ENCODE peak calls at places on chromosomes 2 and 18, in ten cellular contexts. N is left cardiac atrium; X is cardiac septum; G is DMS79 treated with DMSO at 0.1 percent for 48 hours; W is stimulated activated CD8-positive, alpha-beta memory T cell treated with anti-CD3 and anti-CD28 coated beads, Interleukin-7, amount 100 ng/mL, for 1 hour; D is choroid plexus epithelial cell; A is fibroblast of villous mesenchyme; O is CD4-positive, alpha-beta T cell; V is stimulated activated naive CD4-positive, alpha-beta T cell; L is PC-9. T is an unnamed sample.

GRCh38 chr18:33277431-33277830 is 163.1 kb downstream of the CCDC178 start:
- DNase-seq in A (no peak), G (no peak), D (no peak), L (no peak), V (no peak), X (no peak), O (no peak), W (no peak), N (no peak), T (no peak)

GRCh38 chr2:173079968-173080860 is 4.6 kb downstream of the MAP3K20 start:
- DNase-seq in V (no peak), A (peak), O (no peak), X (no peak), W (no peak), N (no peak), D (peak), G (peak), L (peak), T (no peak)

GRCh38 chr18:58054041-58054733 is 10.2 kb downstream of the NEDD4L start:
- DNase-seq in G (no peak), O (no peak), X (no peak), W (no peak), V (no peak), L (peak), N (no peak), A (peak), D (peak), T (no peak)

GRCh38 chr2:54206596-54206995 is 49.4 kb downstream of the TSPYL6 start:
- DNase-seq in X (no peak), O (no peak), W (no peak), A (peak), L (no peak), V (peak), N (no peak), D (peak), G (no peak), T (no peak)

GRCh38 chr2:217799553-217800432 is 203.0 kb downstream of the TNS1 start:
- DNase-seq in W (no peak), N (no peak), L (no peak), G (no peak), O (no peak), X (no peak), V (no peak), D (no peak), A (no peak), T (no peak)

GRCh38 chr2:208000701-208001395 is 24.5 kb downstream of the PLEKHM3 start:
- DNase-seq in L (no peak), D (no peak), V (no peak), O (no peak), G (no peak), W (no peak), N (no peak), X (no peak), A (no peak), T (no peak)

GRCh38 chr18:43661570-43661969 is 384.3 kb upstream of the SYT4 start:
- DNase-seq in G (no peak), A (peak), D (peak), L (peak), W (no peak), V (no peak), O (no peak), X (no peak), N (no peak), T (peak)

GRCh38 chr18:54392621-54393023 is 34.9 kb downstream of the C18orf54 start:
- DNase-seq in G (peak), V (peak), W (no peak), L (peak), X (no peak), A (peak), D (peak), N (no peak), O (no peak), T (peak)

GRCh38 chr2:238642973-238643372 is 204.9 kb upstream of the TWIST2 start:
- DNase-seq in O (no peak), D (no peak), G (no peak), V (no peak), L (no peak), N (no peak), W (no peak), X (no peak), A (no peak), T (no peak)

GRCh38 chr2:113067681-113068080 is at the start of gene IL1F10:
- DNase-seq in V (no peak), X (no peak), N (no peak), W (no peak), D (no peak), O (no peak), G (no peak), L (no peak), A (no peak), T (no peak)

GRCh38 chr18:37499913-37500312 is 65.7 kb downstream of the CELF4 start:
- DNase-seq in L (no peak), G (no peak), D (no peak), W (no peak), X (no peak), O (no peak), V (no peak), A (no peak), N (no peak), T (no peak)

GRCh38 chr2:161076936-161077335 is 83.3 kb upstream of the TANK start:
- DNase-seq in X (no peak), O (no peak), N (no peak), L (no peak), G (no peak), D (no peak), W (no peak), V (no peak), A (no peak), T (no peak)

GRCh38 chr18:7601249-7601620 is 34.1 kb downstream of the PTPRM start:
- DNase-seq in V (no peak), X (no peak), N (no peak), O (no peak), A (peak), W (no peak), D (peak), G (no peak), L (no peak), T (no peak)

GRCh38 chr2:221189431-221189830 is 382.7 kb downstream of the EPHA4 start:
- DNase-seq in O (no peak), L (no peak), D (no peak), N (no peak), W (no peak), A (no peak), G (no peak), V (no peak), X (no peak), T (no peak)

T was measured in nephron progenitor cell.